ENCODE peak calls at places on chromosomes 11 and 22, in nine cellular contexts. Z is activated T-cell treated with anti-CD3 and anti-CD28 coated beads for 1 hour; X is kidney tubule cell; D is suprapubic skin; W is activated naive CD4-positive, alpha-beta T cell treated with anti-CD3 and anti-CD28 coated beads, Interleukin-2, amount 10 ng/mL, durations not matched to agents 7 days and 5 days; Q is activated T-helper 1 cell treated with Interleukin-2 at 50 U/mL for 16 hours; J is adrenal gland; G is NAMALWA; A is ureter. R is an unnamed sample.

GRCh38 chr11:117861151-117862018 is 15.1 kb downstream of the FXYD6 start:
- DNase-seq in Z (no peak), X (no peak), D (no peak), W (no peak), Q (no peak), J (peak; percentile 34), G (no peak), A (peak; percentile 42), R (peak; percentile 70)

GRCh38 chr11:128599729-128600128 is 12.4 kb upstream of the ETS1 start:
- DNase-seq in Z (no peak), X (no peak), D (no peak), W (no peak), Q (no peak), J (no peak), G (no peak), A (no peak), R (no peak)

GRCh38 chr11:122253541-122254317 is 137.7 kb upstream of the BLID start:
- DNase-seq in Z (no peak), X (peak; percentile 22), D (no peak), W (no peak), Q (no peak), J (no peak), G (no peak), A (no peak), R (no peak)

GRCh38 chr22:32380991-32381390 is 23.3 kb downstream of the RFPL3 start:
- DNase-seq in Z (no peak), X (peak; percentile 68), D (no peak), W (no peak), Q (no peak), J (no peak), G (no peak), A (no peak), R (no peak)

GRCh38 chr11:97815667-97816066 is 1205.1 kb upstream of the CNTN5 start:
- DNase-seq in Z (no peak), X (no peak), D (no peak), W (no peak), Q (no peak), J (no peak), G (no peak), A (no peak), R (no peak)

GRCh38 chr11:18578975-18579598 is 9.4 kb downstream of the UEVLD start:
- DNase-seq in Z (no peak), X (peak; percentile 59), D (no peak), W (peak; percentile 33), Q (no peak), J (no peak), G (no peak), A (peak; percentile 58), R (no peak)

GRCh38 chr11:12245549-12245986 is 131.8 kb upstream of the PARVA start:
- DNase-seq in Z (no peak), X (no peak), D (no peak), W (no peak), Q (no peak), J (no peak), G (no peak), A (no peak), R (no peak)

GRCh38 chr11:23727821-23728220 is 769.0 kb upstream of the LUZP2 start:
- DNase-seq in Z (no peak), X (peak; percentile 39), D (no peak), W (no peak), Q (no peak), J (no peak), G (no peak), A (no peak), R (no peak)

GRCh38 chr22:26713823-26714449 is 56.5 kb downstream of the MIAT start:
- DNase-seq in Z (no peak), X (peak; percentile 14), D (no peak), W (no peak), Q (no peak), J (no peak), G (no peak), A (no peak), R (no peak)

GRCh38 chr11:116073854-116074837 is 569.9 kb upstream of the CADM1 start:
- DNase-seq in Z (no peak), X (peak; percentile 58), D (no peak), W (no peak), Q (no peak), J (no peak), G (no peak), A (no peak), R (no peak)

GRCh38 chr22:31899661-31900060 is 44.7 kb upstream of the YWHAH start:
- DNase-seq in Z (no peak), X (no peak), D (no peak), W (no peak), Q (no peak), J (no peak), G (no peak), A (no peak), R (no peak)

GRCh38 chr11:76318744-76319384 is 62.1 kb downstream of the THAP12 start:
- DNase-seq in Z (peak; percentile 89), X (peak; percentile 74), D (peak; percentile 80), W (peak; percentile 89), Q (peak; percentile 72), J (peak; percentile 83), G (peak; percentile 82), A (peak; percentile 79), R (peak; percentile 92)

GRCh38 chr11:10918698-10919097 is 60.8 kb upstream of the ZBED5 start:
- DNase-seq in Z (no peak), X (peak; percentile 28), D (no peak), W (no peak), Q (no peak), J (no peak), G (no peak), A (no peak), R (no peak)

GRCh38 chr22:41380993-41381328 is 781 bp upstream of the TEF start:
- DNase-seq in Z (no peak), X (peak; percentile 87), D (no peak), W (no peak), Q (no peak), J (no peak), G (no peak), A (no peak), R (peak; percentile 93)

GRCh38 chr11:60971520-60971919 is at the start of gene CD6:
- DNase-seq in Z (peak; percentile 42), X (no peak), D (peak; percentile 49), W (peak; percentile 81), Q (peak; percentile 54), J (no peak), G (no peak), A (no peak), R (no peak)

GRCh38 chr11:15775051-15775541 is 581.2 kb downstream of the SOX6 start:
- DNase-seq in Z (no peak), X (no peak), D (no peak), W (no peak), Q (no peak), J (no peak), G (no peak), A (no peak), R (no peak)

GRCh38 chr22:17411213-17411612 is 42.0 kb downstream of the CECR2 start:
- DNase-seq in Z (no peak), X (no peak), D (no peak), W (no peak), Q (no peak), J (no peak), G (no peak), A (no peak), R (no peak)

GRCh38 chr11:75959540-75959939 is 144.5 kb downstream of the UVRAG start:
- DNase-seq in Z (no peak), X (no peak), D (no peak), W (no peak), Q (no peak), J (no peak), G (no peak), A (no peak), R (no peak)

GRCh38 chr11:68960299-68961071 is 20.3 kb downstream of the MRGPRD start:
- DNase-seq in Z (no peak), X (no peak), D (no peak), W (no peak), Q (no peak), J (no peak), G (no peak), A (no peak), R (no peak)

GRCh38 chr22:35575116-35575748 is 34.6 kb downstream of the RASD2 start:
- DNase-seq in Z (no peak), X (no peak), D (no peak), W (peak; percentile 24), Q (no peak), J (no peak), G (peak; percentile 49), A (no peak), R (no peak)

GRCh38 chr11:126628790-126629621 is 273.5 kb downstream of the ST3GAL4 start:
- DNase-seq in Z (no peak), X (no peak), D (no peak), W (no peak), Q (no peak), J (no peak), G (no peak), A (no peak), R (no peak)

GRCh38 chr11:2316169-2316962 is 14.6 kb downstream of the TSPAN32 start:
- DNase-seq in Z (no peak), X (no peak), D (peak; percentile 68), W (peak; percentile 20), Q (no peak), J (peak; percentile 14), G (no peak), A (no peak), R (no peak)

GRCh38 chr11:91136631-91137030 is 913.8 kb upstream of the CHORDC1 start:
- DNase-seq in Z (no peak), X (no peak), D (no peak), W (no peak), Q (no peak), J (no peak), G (no peak), A (no peak), R (no peak)

GRCh38 chr22:30202531-30203006 is 44.0 kb downstream of the LIF start:
- DNase-seq in Z (no peak), X (no peak), D (peak; percentile 63), W (no peak), Q (no peak), J (no peak), G (no peak), A (no peak), R (peak; percentile 69)

GRCh38 chr11:100670140-100670539 is 16.9 kb upstream of the ARHGAP42 start:
- DNase-seq in Z (no peak), X (no peak), D (no peak), W (no peak), Q (no peak), J (no peak), G (peak; percentile 13), A (no peak), R (peak; percentile 25)

GRCh38 chr11:64250875-64251721 is at the start of gene PLCB3:
- DNase-seq in Z (peak; percentile 64), X (peak; percentile 65), D (no peak), W (peak; percentile 69), Q (peak; percentile 65), J (peak; percentile 73), G (peak; percentile 68), A (no peak), R (peak; percentile 69)

GRCh38 chr22:32615874-32616564 is 141.4 kb downstream of the FBXO7 start:
- DNase-seq in Z (no peak), X (peak; percentile 33), D (no peak), W (no peak), Q (no peak), J (no peak), G (no peak), A (no peak), R (no peak)

GRCh38 chr11:1762537-1763302 is 1.0 kb downstream of the CTSD start:
- DNase-seq in Z (no peak), X (peak; percentile 90), D (no peak), W (no peak), Q (no peak), J (peak; percentile 74), G (no peak), A (peak; percentile 86), R (peak; percentile 79)

GRCh38 chr11:2314525-2315394 is 12.9 kb downstream of the TSPAN32 start:
- DNase-seq in Z (no peak), X (no peak), D (peak; percentile 89), W (peak; percentile 17), Q (no peak), J (peak; percentile 65), G (no peak), A (peak; percentile 92), R (peak; percentile 95)

GRCh38 chr11:61888043-61888442 is 3.3 kb downstream of the FADS3 start:
- DNase-seq in Z (no peak), X (peak; percentile 96), D (peak; percentile 77), W (no peak), Q (no peak), J (peak; percentile 90), G (no peak), A (peak; percentile 80), R (peak; percentile 78)

GRCh38 chr11:108886608-108887007 is 221.7 kb downstream of the DDX10 start:
- DNase-seq in Z (no peak), X (peak; percentile 81), D (no peak), W (no peak), Q (no peak), J (no peak), G (no peak), A (no peak), R (no peak)